ENCODE peak calls at places on chromosomes 1 and 21, in four cellular contexts. P is IMR-90, D is suprapubic skin, J is heart left ventricle. C is an unnamed sample.

GRCh38 chr21:16370176-16370575 is 640.4 kb downstream of the USP25 start:
- DNase-seq in P (no peak), D (no peak), J (no peak), C (no peak)

GRCh38 chr1:8723010-8723409 is 94.4 kb downstream of the RERE start:
- DNase-seq in P (no peak), D (no peak), J (no peak), C (no peak)

GRCh38 chr1:59605761-59606160 is 209.0 kb upstream of the HOOK1 start:
- DNase-seq in P (peak; percentile 78), D (no peak), J (no peak), C (no peak)

GRCh38 chr1:180309338-180309737 is 79.3 kb downstream of the LHX4 start:
- DNase-seq in P (peak; percentile 74), D (no peak), J (no peak), C (no peak)

GRCh38 chr1:93080424-93080823 is 1.3 kb downstream of the MTF2 start:
- DNase-seq in P (peak; percentile 83), D (no peak), J (no peak), C (no peak)

GRCh38 chr1:112429749-112430148 is 33.7 kb downstream of the CTTNBP2NL start:
- DNase-seq in P (no peak), D (no peak), J (no peak), C (no peak)

GRCh38 chr1:237890416-237890815 is 306 bp downstream of the ZP4 start:
- DNase-seq in P (no peak), D (no peak), J (no peak), C (no peak)

GRCh38 chr1:30966690-30967369 is 58.3 kb upstream of the SDC3 start:
- DNase-seq in P (peak; percentile 70), D (no peak), J (no peak), C (no peak)

GRCh38 chr1:198295186-198295585 is 138.4 kb downstream of the NEK7 start:
- DNase-seq in P (no peak), D (no peak), J (no peak), C (no peak)

GRCh38 chr21:42746593-42747266 is 93.3 kb downstream of the PDE9A start:
- DNase-seq in P (no peak), D (no peak), J (peak; percentile 72), C (no peak)

GRCh38 chr1:117719004-117719403 is 113.2 kb downstream of the TENT5C start:
- DNase-seq in P (no peak), D (no peak), J (no peak), C (no peak)

GRCh38 chr21:17580319-17580718 is 32.4 kb downstream of the BTG3 start:
- DNase-seq in P (no peak), D (no peak), J (no peak), C (no peak)

GRCh38 chr1:35808376-35809155 is 750 bp downstream of the AGO4 start:
- DNase-seq in P (no peak), D (peak; percentile 83), J (peak; percentile 53), C (peak; percentile 91)

DNA sequence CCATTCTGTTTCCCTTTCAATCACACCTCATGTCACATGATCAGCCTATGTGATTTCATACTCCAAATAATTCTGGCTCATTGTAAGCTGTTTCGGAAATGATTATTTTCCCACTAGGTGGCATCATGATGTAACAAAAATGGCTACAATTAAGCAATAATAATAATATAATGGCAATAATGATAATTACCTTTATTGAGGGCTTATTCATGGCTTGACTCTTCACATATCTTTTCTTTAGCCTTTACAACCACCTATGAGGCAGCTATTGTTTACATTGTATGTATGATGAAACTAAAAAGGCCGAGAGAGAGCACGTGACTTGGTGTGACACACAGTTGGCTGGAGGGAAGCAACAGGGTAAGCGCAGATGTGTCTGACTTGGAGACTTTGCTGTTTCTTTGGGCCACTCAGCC is 12.5 kb upstream of the KPRP start:
- DNase-seq in P (peak; percentile 47), D (no peak), J (no peak), C (no peak)
- TF ChIP-seq CTCF in P (no peak), D (no peak), J (no peak), C (no peak)

GRCh38 chr1:208111646-208112200 is 132.5 kb downstream of the PLXNA2 start:
- DNase-seq in P (no peak), D (no peak), J (no peak), C (no peak)
- TF ChIP-seq POLR2A in P (no peak), D (no peak), J (no peak), C (no peak)

GRCh38 chr1:61051455-61052392 is 30.6 kb upstream of the NFIA start:
- DNase-seq in P (no peak), D (no peak), J (peak; percentile 43), C (peak; percentile 90)
- H3K4me3 ChIP-seq in P (no peak overlapping the region), D (peak overlapping the region; percentile 86), J (peak overlapping the region; percentile 83), C (no peak overlapping the region)

GRCh38 chr1:55702064-55702463 is 486.9 kb upstream of the USP24 start:
- DNase-seq in P (no peak), D (no peak), J (no peak), C (no peak)
- TF ChIP-seq CTCF in P (peak; percentile 49), D (peak; percentile 56), J (peak; percentile 59), C (no peak)

GRCh38 chr21:22791376-22791775 is 1793.2 kb downstream of the NCAM2 start:
- DNase-seq in P (no peak), D (no peak), J (no peak), C (no peak)
- TF ChIP-seq POLR2A in P (no peak), D (no peak), J (no peak), C (no peak)

GRCh38 chr1:109619405-109619654 is at the start of gene GNAT2:
- DNase-seq in P (no peak), D (no peak), J (no peak), C (no peak)

GRCh38 chr1:109619655-109620395 is at the start of gene AMPD2:
- DNase-seq in P (peak; percentile 89), D (peak; percentile 91), J (peak; percentile 84), C (peak; percentile 96)

GRCh38 chr1:109617291-109617801 is 2.1 kb downstream of the GNAT2 start:
- DNase-seq in P (peak; percentile 97), D (no peak), J (no peak), C (no peak)

GRCh38 chr1:109620396-109620817 is 770 bp downstream of the AMPD2 start:
- DNase-seq in P (peak; percentile 62), D (peak; percentile 81), J (no peak), C (no peak)

DNA sequence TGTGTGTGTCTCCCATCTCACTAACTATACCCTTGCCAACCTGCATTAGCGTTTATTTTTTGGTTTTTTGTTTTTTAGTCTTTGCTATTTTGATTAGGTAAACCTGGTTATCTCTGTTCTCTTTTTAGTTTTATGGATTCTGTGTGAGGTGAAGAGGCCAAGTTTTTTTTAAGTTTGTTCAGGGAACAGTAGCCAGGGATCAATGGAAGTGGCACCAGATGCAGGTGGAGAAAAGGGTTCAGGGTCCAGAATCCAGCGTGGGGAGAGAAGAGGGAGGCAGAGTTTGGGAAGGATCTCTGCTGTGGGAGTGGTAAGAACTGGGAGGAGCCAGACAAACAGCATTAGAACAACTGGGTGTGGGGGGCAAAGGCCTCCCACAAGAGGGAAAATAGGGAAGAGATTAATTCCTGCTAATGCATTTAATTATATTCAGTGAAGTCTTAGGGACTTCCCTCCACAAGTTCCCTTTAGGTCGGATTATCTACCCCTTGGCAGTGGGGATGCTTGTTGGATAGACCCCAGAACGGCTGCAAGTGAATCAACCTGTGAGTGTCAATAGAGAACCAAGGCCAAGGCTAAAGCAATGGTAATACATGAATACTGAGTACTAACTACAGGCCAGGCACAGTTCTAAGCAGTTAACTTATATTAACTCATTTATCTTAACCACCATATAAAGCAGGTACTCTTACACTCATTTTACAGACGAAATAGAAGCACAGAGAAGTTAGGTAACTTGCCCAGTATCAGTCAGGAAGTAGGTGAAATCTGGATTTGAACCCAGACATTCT is 607 bp downstream of the GNAT2 start:
- DNase-seq in P (no peak), D (no peak), J (no peak), C (no peak)
- H3K4me3 ChIP-seq in P (peak overlapping the region; percentile 96), D (peak overlapping the region; percentile 76), J (peak overlapping the region; percentile 72), C (no peak overlapping the region)

C was measured in lower leg skin.